ENCODE peak calls at places on chromosomes 6 and 20, in ten cellular contexts. H is stomach, W is GM20000, R is foreskin fibroblast, U is mucosa of descending colon, A is heart left ventricle, P is neural crest cell, N is AG10803, F is H9, Y is tibial artery. Q is an unnamed sample.

GRCh38 chr6:37680668-37681067 is 17.0 kb downstream of the MDGA1 start:
- DNase-seq in H (no peak), P (no peak), A (no peak), W (no peak), R (no peak), N (peak; percentile 16), U (peak; percentile 42), F (no peak), Y (no peak), Q (no peak)

GRCh38 chr6:108555399-108556052 is 5.2 kb upstream of the FOXO3 start:
- DNase-seq in P (no peak), U (no peak), R (peak; percentile 31), N (no peak), F (no peak), A (no peak), Y (no peak), H (no peak), W (no peak), Q (no peak)

GRCh38 chr20:14142964-14143627 is 147.8 kb downstream of the MACROD2 start:
- DNase-seq in W (no peak), R (peak; percentile 73), H (no peak), Y (no peak), N (peak; percentile 54), U (no peak), F (no peak), P (no peak), A (no peak), Q (no peak)

GRCh38 chr6:68007717-68008116 is 627.4 kb upstream of the ADGRB3 start:
- DNase-seq in A (no peak), F (no peak), R (no peak), U (no peak), H (no peak), Y (no peak), W (no peak), P (no peak), N (no peak), Q (no peak)

GRCh38 chr6:33781105-33781975 is 7.6 kb downstream of the LEMD2 start:
- DNase-seq in H (no peak), A (peak; percentile 58), Y (no peak), N (peak; percentile 60), P (no peak), R (peak; percentile 58), U (no peak), W (no peak), F (peak; percentile 93), Q (no peak)

GRCh38 chr20:38084425-38084951 is 50.9 kb downstream of the RPRD1B start:
- DNase-seq in P (no peak), N (peak; percentile 77), H (no peak), Y (no peak), W (no peak), U (no peak), F (no peak), R (peak; percentile 55), A (no peak), Q (no peak)

GRCh38 chr6:41786451-41787218 is 859 bp upstream of the TOMM6 start:
- DNase-seq in A (peak; percentile 96), W (peak; percentile 94), F (peak; percentile 82), R (peak; percentile 95), N (peak; percentile 73), U (peak; percentile 96), Y (peak; percentile 81), P (peak; percentile 92), H (peak; percentile 92), Q (peak; percentile 93)

GRCh38 chr20:646107-646867 is 6.7 kb downstream of the SRXN1 start:
- DNase-seq in P (no peak), F (no peak), N (no peak), R (no peak), A (no peak), W (no peak), Y (no peak), U (no peak), H (no peak), Q (no peak)

GRCh38 chr6:657743-658142 is 843 bp upstream of the HUS1B start:
- DNase-seq in N (no peak), R (no peak), P (no peak), U (no peak), W (no peak), H (no peak), Y (no peak), F (no peak), A (no peak), Q (no peak)

GRCh38 chr6:656460-657252 is at the start of gene HUS1B:
- DNase-seq in W (no peak), R (no peak), Y (no peak), U (no peak), N (no peak), H (no peak), P (no peak), F (peak; percentile 58), A (no peak), Q (no peak)

GRCh38 chr6:659179-659578 is 2.3 kb upstream of the HUS1B start:
- DNase-seq in U (no peak), P (no peak), W (no peak), N (no peak), A (no peak), H (no peak), R (no peak), Y (no peak), F (peak; percentile 35), Q (no peak)

GRCh38 chr6:658244-658643 is 1.3 kb upstream of the HUS1B start:
- DNase-seq in N (peak; percentile 61), F (no peak), H (no peak), U (no peak), P (no peak), Y (no peak), W (no peak), R (no peak), A (no peak), Q (no peak)

DNA sequence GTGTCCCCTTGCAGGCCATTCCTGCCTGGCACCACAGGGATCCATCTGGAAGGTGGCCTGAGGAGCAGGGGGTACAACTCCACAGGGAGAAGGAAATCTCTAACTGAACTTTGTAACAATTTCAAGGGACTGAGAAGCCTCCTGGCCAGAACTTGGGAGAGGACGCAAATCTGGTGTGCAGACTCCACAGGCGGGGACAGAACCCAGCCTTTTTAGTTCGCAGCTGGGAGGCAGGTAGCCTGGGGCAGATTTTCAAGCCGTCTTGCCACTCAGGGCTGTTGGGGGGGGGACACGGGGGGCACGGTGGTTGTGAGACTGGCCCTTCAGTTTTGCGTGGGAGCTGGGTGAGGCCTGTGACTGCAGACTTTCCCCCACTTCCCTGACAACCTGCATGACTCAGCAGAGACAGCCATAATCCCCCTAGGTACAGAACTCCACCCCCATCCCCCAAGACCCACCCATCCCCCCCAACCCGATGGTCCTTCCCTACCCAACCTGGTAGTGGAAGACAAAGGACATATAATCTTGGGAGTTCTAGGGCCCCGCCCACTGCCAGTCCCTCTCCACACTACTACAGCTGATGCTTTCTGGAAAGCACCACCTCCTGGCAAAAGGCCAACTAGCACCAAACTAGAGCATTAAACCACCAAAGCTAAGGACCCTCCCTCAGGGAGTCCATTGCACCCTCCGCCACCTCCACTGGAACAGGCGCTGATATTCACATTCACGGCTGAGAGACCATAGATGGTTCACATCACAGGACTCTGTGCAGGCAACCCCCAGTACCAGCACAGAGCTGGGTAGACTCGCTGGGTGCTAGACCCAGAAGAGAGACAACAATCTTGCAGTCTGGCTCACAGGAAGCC is 3.0 kb upstream of the HUS1B start:
- DNase-seq in U (no peak), H (no peak), P (no peak), Y (no peak), N (no peak), R (no peak), A (no peak), W (no peak), F (peak; percentile 88), Q (no peak)
- TF ChIP-seq CTCF in U (no peak), H (no peak), P (no peak), Y (no peak), N (no peak), R (no peak), A (no peak), W (no peak), F (peak; percentile 43), Q (no peak)

GRCh38 chr6:29680904-29681303 is at the start of gene ZFP57:
- DNase-seq in A (no peak), F (no peak), U (no peak), W (no peak), H (no peak), R (no peak), Y (no peak), P (no peak), N (no peak), Q (no peak)

GRCh38 chr6:29680416-29680815 is 536 bp downstream of the ZFP57 start:
- DNase-seq in P (no peak), F (no peak), U (no peak), R (no peak), N (no peak), W (no peak), A (no peak), H (no peak), Y (no peak), Q (no peak)

GRCh38 chr6:29679962-29680361 is 990 bp downstream of the ZFP57 start:
- DNase-seq in R (no peak), H (no peak), P (no peak), A (no peak), W (no peak), F (no peak), N (no peak), Y (no peak), U (no peak), Q (no peak)

GRCh38 chr6:29681811-29682210 is 859 bp upstream of the ZFP57 start:
- DNase-seq in R (no peak), H (no peak), F (no peak), A (no peak), Y (no peak), P (no peak), N (no peak), W (no peak), U (no peak), Q (no peak)

GRCh38 chr6:29685718-29686326 is 4.9 kb upstream of the ZFP57 start:
- DNase-seq in Y (no peak), A (no peak), F (peak; percentile 79), R (no peak), U (no peak), H (no peak), N (no peak), P (no peak), W (no peak), Q (no peak)
- TF ChIP-seq CTCF in Y (peak; percentile 9), A (peak; percentile 35), F (peak; percentile 77), R (no peak), U (no peak), H (no peak), N (no peak), P (no peak), W (no peak), Q (no peak)

GRCh38 chr20:19072988-19073387 is 139.5 kb upstream of the SLC24A3 start:
- DNase-seq in R (no peak), W (no peak), P (no peak), U (no peak), H (no peak), F (no peak), A (no peak), N (no peak), Y (no peak), Q (no peak)

GRCh38 chr20:19071442-19071717 is 141.1 kb upstream of the SLC24A3 start:
- DNase-seq in Y (no peak), F (no peak), N (no peak), W (peak; percentile 39), P (no peak), A (no peak), R (no peak), H (no peak), U (no peak), Q (no peak)

GRCh38 chr20:19071902-19072498 is 140.4 kb upstream of the SLC24A3 start:
- DNase-seq in F (no peak), P (no peak), U (no peak), A (no peak), W (no peak), R (no peak), Y (no peak), N (no peak), H (no peak), Q (no peak)

GRCh38 chr20:19074828-19075516 is 137.5 kb upstream of the SLC24A3 start:
- DNase-seq in R (no peak), U (no peak), A (no peak), N (no peak), F (no peak), H (no peak), W (peak; percentile 42), Y (no peak), P (no peak), Q (no peak)

GRCh38 chr20:19073584-19074198 is 138.8 kb upstream of the SLC24A3 start:
- DNase-seq in R (no peak), H (no peak), U (no peak), N (no peak), P (peak; percentile 6), F (peak; percentile 65), A (no peak), Y (no peak), W (no peak), Q (no peak)
- TF ChIP-seq CTCF in R (no peak), H (no peak), U (peak; percentile 13), N (peak; percentile 18), P (peak; percentile 53), F (peak; percentile 86), A (peak; percentile 33), Y (no peak), W (no peak), Q (no peak)

GRCh38 chr6:42963855-42964605 is 3.5 kb downstream of the GNMT start:
- DNase-seq in R (peak; percentile 66), F (peak; percentile 89), Y (no peak), P (peak; percentile 29), A (no peak), H (no peak), N (peak; percentile 30), W (no peak), U (no peak), Q (peak; percentile 27)
- TF ChIP-seq CTCF in R (peak; percentile 26), F (peak; percentile 67), Y (no peak), P (peak; percentile 39), A (no peak), H (no peak), N (peak; percentile 27), W (no peak), U (no peak), Q (no peak)